ENCODE peak calls at places on chromosomes 4 and X, in eight cellular contexts. One of them, this sample, is unnamed.

GRCh38 chr4:76803522-76803921 is 94.4 kb downstream of the SOWAHB start:
- DNase-seq in GM23338: no peak
- DNase-seq in mesenchymal stem cell: peak; percentile 99
- DNase-seq in esophagus squamous epithelium: no peak
- DNase-seq in mesendoderm: peak; percentile 97
- DNase-seq in aorta: no peak
- DNase-seq in tibial artery: no peak
- DNase-seq in CD4-positive, alpha-beta memory T cell: no peak
- DNase-seq in this sample: no peak

GRCh38 chr4:14627038-14627437 is 375.2 kb upstream of the CPEB2 start:
- DNase-seq in esophagus squamous epithelium: no peak
- DNase-seq in GM23338: no peak
- DNase-seq in aorta: no peak
- DNase-seq in tibial artery: no peak
- DNase-seq in CD4-positive, alpha-beta memory T cell: no peak
- DNase-seq in mesendoderm: no peak
- DNase-seq in mesenchymal stem cell: no peak
- DNase-seq in this sample: no peak

GRCh38 chrX:115689931-115690330 is 129.0 kb downstream of the PLS3 start:
- DNase-seq in mesenchymal stem cell: no peak
- DNase-seq in aorta: no peak
- DNase-seq in CD4-positive, alpha-beta memory T cell: no peak
- DNase-seq in GM23338: no peak
- DNase-seq in mesendoderm: peak; percentile 48
- DNase-seq in esophagus squamous epithelium: no peak
- DNase-seq in tibial artery: no peak
- DNase-seq in this sample: no peak

GRCh38 chr4:80142396-80143304 is 54.7 kb upstream of the PRDM8 start:
- DNase-seq in CD4-positive, alpha-beta memory T cell: no peak
- DNase-seq in GM23338: no peak
- DNase-seq in esophagus squamous epithelium: no peak
- DNase-seq in tibial artery: no peak
- DNase-seq in aorta: no peak
- DNase-seq in mesendoderm: no peak
- DNase-seq in mesenchymal stem cell: peak; percentile 33
- DNase-seq in this sample: no peak

GRCh38 chr4:5968246-5968645 is 50.0 kb downstream of the C4orf50 start:
- DNase-seq in GM23338: no peak
- DNase-seq in esophagus squamous epithelium: no peak
- DNase-seq in mesendoderm: no peak
- DNase-seq in CD4-positive, alpha-beta memory T cell: no peak
- DNase-seq in mesenchymal stem cell: no peak
- DNase-seq in tibial artery: peak; percentile 42
- DNase-seq in aorta: no peak
- DNase-seq in this sample: peak; percentile 27

GRCh38 chrX:17809984-17810383 is 51.1 kb downstream of the RAI2 start:
- DNase-seq in aorta: no peak
- DNase-seq in GM23338: no peak
- DNase-seq in esophagus squamous epithelium: no peak
- DNase-seq in tibial artery: no peak
- DNase-seq in CD4-positive, alpha-beta memory T cell: no peak
- DNase-seq in mesenchymal stem cell: no peak
- DNase-seq in mesendoderm: no peak
- DNase-seq in this sample: no peak

GRCh38 chr4:53010320-53010719 is 148.2 kb downstream of the RASL11B start:
- DNase-seq in tibial artery: no peak
- DNase-seq in mesendoderm: no peak
- DNase-seq in CD4-positive, alpha-beta memory T cell: no peak
- DNase-seq in esophagus squamous epithelium: no peak
- DNase-seq in GM23338: no peak
- DNase-seq in mesenchymal stem cell: peak; percentile 63
- DNase-seq in aorta: no peak
- DNase-seq in this sample: no peak

GRCh38 chrX:9466115-9466495 is 1.2 kb downstream of the TBL1X start:
- DNase-seq in mesendoderm: peak; percentile 56
- DNase-seq in aorta: peak; percentile 77
- DNase-seq in tibial artery: peak; percentile 81
- DNase-seq in esophagus squamous epithelium: peak; percentile 0
- DNase-seq in GM23338: peak; percentile 41
- DNase-seq in CD4-positive, alpha-beta memory T cell: peak; percentile 11
- DNase-seq in mesenchymal stem cell: peak; percentile 46
- DNase-seq in this sample: peak; percentile 75

GRCh38 chr4:85964298-85964697 is 395.6 kb downstream of the MAPK10 start:
- DNase-seq in mesenchymal stem cell: no peak
- DNase-seq in aorta: no peak
- DNase-seq in mesendoderm: no peak
- DNase-seq in esophagus squamous epithelium: no peak
- DNase-seq in tibial artery: no peak
- DNase-seq in GM23338: peak; percentile 29
- DNase-seq in CD4-positive, alpha-beta memory T cell: no peak
- DNase-seq in this sample: no peak

GRCh38 chr4:92270908-92271307 is 32.9 kb upstream of the GRID2 start:
- DNase-seq in mesendoderm: peak; percentile 91
- DNase-seq in esophagus squamous epithelium: no peak
- DNase-seq in tibial artery: no peak
- DNase-seq in CD4-positive, alpha-beta memory T cell: no peak
- DNase-seq in mesenchymal stem cell: no peak
- DNase-seq in GM23338: peak; percentile 74
- DNase-seq in aorta: no peak
- DNase-seq in this sample: no peak

GRCh38 chr4:139557506-139558110 is 1.6 kb upstream of the SETD7 start:
- DNase-seq in mesenchymal stem cell: no peak
- DNase-seq in mesendoderm: peak; percentile 65
- DNase-seq in GM23338: peak; percentile 42
- DNase-seq in esophagus squamous epithelium: no peak
- DNase-seq in aorta: no peak
- DNase-seq in tibial artery: no peak
- DNase-seq in CD4-positive, alpha-beta memory T cell: no peak
- DNase-seq in this sample: no peak

GRCh38 chr4:76430519-76431388 is 4.3 kb upstream of the SHROOM3 start:
- DNase-seq in tibial artery: no peak
- DNase-seq in GM23338: peak; percentile 83
- DNase-seq in aorta: no peak
- DNase-seq in mesenchymal stem cell: peak; percentile 64
- DNase-seq in esophagus squamous epithelium: no peak
- DNase-seq in CD4-positive, alpha-beta memory T cell: peak; percentile 18
- DNase-seq in mesendoderm: peak; percentile 73
- DNase-seq in this sample: no peak

GRCh38 chr4:186844059-186844681 is 120.5 kb upstream of the FAT1 start:
- DNase-seq in mesendoderm: peak; percentile 35
- DNase-seq in esophagus squamous epithelium: no peak
- DNase-seq in CD4-positive, alpha-beta memory T cell: no peak
- DNase-seq in mesenchymal stem cell: peak; percentile 82
- DNase-seq in tibial artery: peak; percentile 69
- DNase-seq in GM23338: no peak
- DNase-seq in aorta: no peak
- DNase-seq in this sample: no peak

GRCh38 chr4:7414736-7415510 is 19.8 kb downstream of the PSAPL1 start:
- DNase-seq in tibial artery: peak; percentile 39
- DNase-seq in GM23338: peak; percentile 36
- DNase-seq in mesendoderm: no peak
- DNase-seq in aorta: peak; percentile 6
- DNase-seq in mesenchymal stem cell: no peak
- DNase-seq in CD4-positive, alpha-beta memory T cell: no peak
- DNase-seq in esophagus squamous epithelium: no peak
- DNase-seq in this sample: peak; percentile 36

GRCh38 chrX:36898301-36898700 is 109.9 kb upstream of the FAM47C start:
- DNase-seq in mesenchymal stem cell: peak; percentile 2
- DNase-seq in tibial artery: no peak
- DNase-seq in aorta: no peak
- DNase-seq in mesendoderm: peak; percentile 11
- DNase-seq in CD4-positive, alpha-beta memory T cell: no peak
- DNase-seq in esophagus squamous epithelium: no peak
- DNase-seq in GM23338: peak; percentile 32
- DNase-seq in this sample: no peak

GRCh38 chr4:146029147-146029546 is 90.5 kb upstream of the ZNF827 start:
- DNase-seq in tibial artery: no peak
- DNase-seq in CD4-positive, alpha-beta memory T cell: no peak
- DNase-seq in mesendoderm: no peak
- DNase-seq in GM23338: no peak
- DNase-seq in aorta: no peak
- DNase-seq in mesenchymal stem cell: no peak
- DNase-seq in esophagus squamous epithelium: no peak
- DNase-seq in this sample: no peak

GRCh38 chrX:31981546-31982062 is 909.8 kb upstream of the FTHL17 start:
- DNase-seq in CD4-positive, alpha-beta memory T cell: no peak
- DNase-seq in tibial artery: no peak
- DNase-seq in aorta: no peak
- DNase-seq in esophagus squamous epithelium: no peak
- DNase-seq in GM23338: no peak
- DNase-seq in mesendoderm: no peak
- DNase-seq in mesenchymal stem cell: no peak
- DNase-seq in this sample: no peak

GRCh38 chrX:100408643-100409315 is 1.3 kb downstream of the PCDH19 start:
- DNase-seq in mesendoderm: no peak
- DNase-seq in tibial artery: no peak
- DNase-seq in CD4-positive, alpha-beta memory T cell: no peak
- DNase-seq in esophagus squamous epithelium: no peak
- DNase-seq in mesenchymal stem cell: no peak
- DNase-seq in GM23338: peak; percentile 36
- DNase-seq in aorta: no peak
- DNase-seq in this sample: no peak

GRCh38 chr4:167885872-167886271 is 206.5 kb upstream of the ANXA10 start:
- DNase-seq in aorta: no peak
- DNase-seq in mesenchymal stem cell: no peak
- DNase-seq in mesendoderm: no peak
- DNase-seq in GM23338: no peak
- DNase-seq in CD4-positive, alpha-beta memory T cell: no peak
- DNase-seq in esophagus squamous epithelium: no peak
- DNase-seq in tibial artery: no peak
- DNase-seq in this sample: no peak

GRCh38 chr4:122576261-122577188 is 44.3 kb downstream of the IL21 start:
- DNase-seq in CD4-positive, alpha-beta memory T cell: peak; percentile 59
- DNase-seq in mesenchymal stem cell: peak; percentile 68
- DNase-seq in aorta: no peak
- DNase-seq in tibial artery: no peak
- DNase-seq in GM23338: peak; percentile 75
- DNase-seq in esophagus squamous epithelium: no peak
- DNase-seq in mesendoderm: peak; percentile 60
- DNase-seq in this sample: no peak

GRCh38 chrX:154750301-154751120 is at the start of gene GAB3:
- DNase-seq in CD4-positive, alpha-beta memory T cell: peak; percentile 42
- DNase-seq in mesendoderm: peak; percentile 45
- DNase-seq in tibial artery: no peak
- DNase-seq in aorta: peak; percentile 58
- DNase-seq in esophagus squamous epithelium: no peak
- DNase-seq in GM23338: peak; percentile 55
- DNase-seq in mesenchymal stem cell: peak; percentile 57
- DNase-seq in this sample: peak; percentile 75
- H3K27ac ChIP-seq in CD4-positive, alpha-beta memory T cell: peak within 1 kb of the TSS; percentile 62
- H3K27ac ChIP-seq in mesendoderm: no peak within 1 kb of the TSS
- H3K27ac ChIP-seq in tibial artery: peak within 1 kb of the TSS; percentile 89
- H3K27ac ChIP-seq in aorta: no peak within 1 kb of the TSS
- H3K27ac ChIP-seq in esophagus squamous epithelium: peak within 1 kb of the TSS; percentile 86
- H3K27ac ChIP-seq in GM23338: no peak within 1 kb of the TSS
- H3K27ac ChIP-seq in mesenchymal stem cell: no peak within 1 kb of the TSS
- H3K27ac ChIP-seq in this sample: peak within 1 kb of the TSS; percentile 87

GRCh38 chrX:129791336-129791735 is 11.6 kb downstream of the SASH3 start:
- DNase-seq in aorta: no peak
- DNase-seq in mesendoderm: no peak
- DNase-seq in tibial artery: no peak
- DNase-seq in CD4-positive, alpha-beta memory T cell: no peak
- DNase-seq in esophagus squamous epithelium: no peak
- DNase-seq in GM23338: no peak
- DNase-seq in mesenchymal stem cell: no peak
- DNase-seq in this sample: no peak
- H3K36me3 ChIP-seq in aorta: no peaks in the 10 kb centered on the region
- H3K36me3 ChIP-seq in mesendoderm: no peaks in the 10 kb centered on the region
- H3K36me3 ChIP-seq in tibial artery: no peaks in the 10 kb centered on the region
- H3K36me3 ChIP-seq in CD4-positive, alpha-beta memory T cell: peaks cover 67% of the 10 kb centered on the region
- H3K36me3 ChIP-seq in esophagus squamous epithelium: no peaks in the 10 kb centered on the region
- H3K36me3 ChIP-seq in GM23338: no peaks in the 10 kb centered on the region
- H3K36me3 ChIP-seq in mesenchymal stem cell: peaks cover 5% of the 10 kb centered on the region
- H3K36me3 ChIP-seq in this sample: no peaks in the 10 kb centered on the region

GRCh38 chrX:13009844-13010243 is 34.6 kb downstream of the FAM9C start:
- DNase-seq in CD4-positive, alpha-beta memory T cell: no peak
- DNase-seq in tibial artery: no peak
- DNase-seq in aorta: no peak
- DNase-seq in mesenchymal stem cell: no peak
- DNase-seq in GM23338: no peak
- DNase-seq in mesendoderm: no peak
- DNase-seq in esophagus squamous epithelium: no peak
- DNase-seq in this sample: no peak

GRCh38 chrX:13008189-13008533 is 33.3 kb downstream of the TMSB4X start:
- DNase-seq in mesendoderm: no peak
- DNase-seq in GM23338: no peak
- DNase-seq in esophagus squamous epithelium: no peak
- DNase-seq in mesenchymal stem cell: peak; percentile 52
- DNase-seq in CD4-positive, alpha-beta memory T cell: no peak
- DNase-seq in tibial artery: no peak
- DNase-seq in aorta: no peak
- DNase-seq in this sample: no peak

GRCh38 chrX:13008851-13009250 is 33.9 kb downstream of the TMSB4X start:
- DNase-seq in mesendoderm: no peak
- DNase-seq in aorta: no peak
- DNase-seq in CD4-positive, alpha-beta memory T cell: no peak
- DNase-seq in mesenchymal stem cell: no peak
- DNase-seq in GM23338: no peak
- DNase-seq in tibial artery: no peak
- DNase-seq in esophagus squamous epithelium: no peak
- DNase-seq in this sample: no peak

GRCh38 chrX:13009256-13009655 is 34.3 kb downstream of the TMSB4X start:
- DNase-seq in GM23338: no peak
- DNase-seq in mesenchymal stem cell: no peak
- DNase-seq in mesendoderm: no peak
- DNase-seq in tibial artery: no peak
- DNase-seq in esophagus squamous epithelium: no peak
- DNase-seq in aorta: no peak
- DNase-seq in CD4-positive, alpha-beta memory T cell: no peak
- DNase-seq in this sample: peak; percentile 67

DNA sequence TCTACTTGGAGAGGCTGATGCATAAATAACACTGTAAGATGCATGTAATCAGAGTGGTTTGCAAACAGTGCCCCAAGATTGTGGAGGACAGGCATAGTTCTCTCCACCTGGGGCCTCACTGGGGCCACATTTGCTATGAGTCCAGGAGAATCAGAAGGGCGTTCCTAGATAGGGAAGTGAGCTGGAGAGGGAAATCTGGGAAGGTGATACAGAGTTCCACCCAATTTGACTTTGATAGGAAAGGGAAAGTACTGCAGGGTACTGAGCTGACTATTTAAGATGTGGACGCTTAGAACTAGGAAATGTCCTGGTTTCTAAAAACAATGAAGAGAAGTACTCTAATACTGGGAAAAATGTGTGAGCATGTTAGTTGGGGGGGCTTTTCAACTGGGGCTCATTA is 33.9 kb downstream of the FAM9C start:
- DNase-seq in mesenchymal stem cell: no peak
- DNase-seq in esophagus squamous epithelium: no peak
- DNase-seq in GM23338: no peak
- DNase-seq in aorta: no peak
- DNase-seq in CD4-positive, alpha-beta memory T cell: no peak
- DNase-seq in tibial artery: no peak
- DNase-seq in mesendoderm: no peak
- DNase-seq in this sample: no peak
- H3K4me1 ChIP-seq in mesenchymal stem cell: peaks cover 2% of the 10 kb centered on the region
- H3K4me1 ChIP-seq in esophagus squamous epithelium: peaks cover 9% of the 10 kb centered on the region
- H3K4me1 ChIP-seq in GM23338: peaks cover 15% of the 10 kb centered on the region
- H3K4me1 ChIP-seq in aorta: peaks cover 3% of the 10 kb centered on the region
- H3K4me1 ChIP-seq in CD4-positive, alpha-beta memory T cell: peaks cover 73% of the 10 kb centered on the region
- H3K4me1 ChIP-seq in tibial artery: peaks cover 15% of the 10 kb centered on the region
- H3K4me1 ChIP-seq in mesendoderm: peaks cover 9% of the 10 kb centered on the region
- H3K4me1 ChIP-seq in this sample: peaks cover 25% of the 10 kb centered on the region

GRCh38 chrX:40755291-40756249 is 20.2 kb upstream of the MED14 start:
- DNase-seq in aorta: peak; percentile 74
- DNase-seq in mesendoderm: peak; percentile 34
- DNase-seq in esophagus squamous epithelium: no peak
- DNase-seq in GM23338: no peak
- DNase-seq in mesenchymal stem cell: no peak
- DNase-seq in CD4-positive, alpha-beta memory T cell: no peak
- DNase-seq in tibial artery: peak; percentile 90
- DNase-seq in this sample: no peak
- H3K27ac ChIP-seq in aorta: peak overlapping the region; percentile 70
- H3K27ac ChIP-seq in mesendoderm: no peak overlapping the region
- H3K27ac ChIP-seq in esophagus squamous epithelium: peak overlapping the region; percentile 66
- H3K27ac ChIP-seq in GM23338: no peak overlapping the region
- H3K27ac ChIP-seq in mesenchymal stem cell: no peak overlapping the region
- H3K27ac ChIP-seq in CD4-positive, alpha-beta memory T cell: no peak overlapping the region
- H3K27ac ChIP-seq in tibial artery: peak overlapping the region; percentile 88
- H3K27ac ChIP-seq in this sample: no peak overlapping the region

This sample was measured in upper lobe of right lung.